ENCODE peak calls at places on chromosomes 13 and 19, in ten cellular contexts. One of them, this sample, is unnamed.

GRCh38 chr13:55345197-55345596 is 1795.5 kb upstream of the PRR20A start:
- DNase-seq in type B pancreatic cell: no peak
- DNase-seq in activated T-helper 1 cell treated with Interleukin-2 at 50 U/mL for 16 hours: no peak
- DNase-seq in body of pancreas: no peak
- DNase-seq in NCI-H2081: no peak
- DNase-seq in AG08395: no peak
- DNase-seq in HS-5: no peak
- DNase-seq in lower lobe of right lung: no peak
- DNase-seq in germinal center: no peak
- DNase-seq in mucosa of descending colon: no peak
- DNase-seq in this sample: no peak

GRCh38 chr13:85586422-85586831 is 212.8 kb downstream of the SLITRK6 start:
- DNase-seq in lower lobe of right lung: no peak
- DNase-seq in body of pancreas: no peak
- DNase-seq in HS-5: peak
- DNase-seq in type B pancreatic cell: no peak
- DNase-seq in NCI-H2081: no peak
- DNase-seq in mucosa of descending colon: no peak
- DNase-seq in AG08395: no peak
- DNase-seq in activated T-helper 1 cell treated with Interleukin-2 at 50 U/mL for 16 hours: no peak
- DNase-seq in germinal center: no peak
- DNase-seq in this sample: no peak

GRCh38 chr13:39159393-39159792 is 121.1 kb downstream of the NHLRC3 start:
- DNase-seq in NCI-H2081: peak
- DNase-seq in AG08395: no peak
- DNase-seq in body of pancreas: no peak
- DNase-seq in type B pancreatic cell: no peak
- DNase-seq in mucosa of descending colon: no peak
- DNase-seq in germinal center: no peak
- DNase-seq in HS-5: no peak
- DNase-seq in lower lobe of right lung: no peak
- DNase-seq in activated T-helper 1 cell treated with Interleukin-2 at 50 U/mL for 16 hours: no peak
- DNase-seq in this sample: no peak

GRCh38 chr13:44075113-44075512 is 195.4 kb downstream of the LACC1 start:
- DNase-seq in NCI-H2081: no peak
- DNase-seq in type B pancreatic cell: no peak
- DNase-seq in germinal center: no peak
- DNase-seq in lower lobe of right lung: no peak
- DNase-seq in body of pancreas: no peak
- DNase-seq in AG08395: no peak
- DNase-seq in mucosa of descending colon: no peak
- DNase-seq in activated T-helper 1 cell treated with Interleukin-2 at 50 U/mL for 16 hours: no peak
- DNase-seq in HS-5: no peak
- DNase-seq in this sample: no peak

GRCh38 chr13:66111628-66112027 is 1118.5 kb downstream of the PCDH9 start:
- DNase-seq in body of pancreas: no peak
- DNase-seq in type B pancreatic cell: no peak
- DNase-seq in germinal center: no peak
- DNase-seq in HS-5: no peak
- DNase-seq in AG08395: no peak
- DNase-seq in NCI-H2081: no peak
- DNase-seq in lower lobe of right lung: no peak
- DNase-seq in mucosa of descending colon: no peak
- DNase-seq in activated T-helper 1 cell treated with Interleukin-2 at 50 U/mL for 16 hours: no peak
- DNase-seq in this sample: no peak

GRCh38 chr19:36041831-36042230 is 9.2 kb upstream of the CLIP3 start:
- DNase-seq in type B pancreatic cell: no peak
- DNase-seq in body of pancreas: peak
- DNase-seq in germinal center: no peak
- DNase-seq in lower lobe of right lung: no peak
- DNase-seq in NCI-H2081: no peak
- DNase-seq in AG08395: peak
- DNase-seq in activated T-helper 1 cell treated with Interleukin-2 at 50 U/mL for 16 hours: no peak
- DNase-seq in HS-5: peak
- DNase-seq in mucosa of descending colon: no peak
- DNase-seq in this sample: no peak

GRCh38 chr13:41458939-41459753 is 1.8 kb downstream of the RGCC start:
- DNase-seq in germinal center: peak
- DNase-seq in NCI-H2081: peak
- DNase-seq in AG08395: peak
- DNase-seq in body of pancreas: peak
- DNase-seq in activated T-helper 1 cell treated with Interleukin-2 at 50 U/mL for 16 hours: peak
- DNase-seq in lower lobe of right lung: peak
- DNase-seq in type B pancreatic cell: no peak
- DNase-seq in HS-5: no peak
- DNase-seq in mucosa of descending colon: no peak
- DNase-seq in this sample: peak

GRCh38 chr19:984165-984967 is at the start of gene WDR18:
- DNase-seq in lower lobe of right lung: peak
- DNase-seq in mucosa of descending colon: peak
- DNase-seq in AG08395: peak
- DNase-seq in HS-5: peak
- DNase-seq in type B pancreatic cell: peak
- DNase-seq in body of pancreas: peak
- DNase-seq in activated T-helper 1 cell treated with Interleukin-2 at 50 U/mL for 16 hours: peak
- DNase-seq in germinal center: peak
- DNase-seq in NCI-H2081: peak
- DNase-seq in this sample: peak

GRCh38 chr13:36082396-36082795 is 48.8 kb downstream of the DCLK1 start:
- DNase-seq in activated T-helper 1 cell treated with Interleukin-2 at 50 U/mL for 16 hours: no peak
- DNase-seq in type B pancreatic cell: no peak
- DNase-seq in germinal center: no peak
- DNase-seq in NCI-H2081: no peak
- DNase-seq in AG08395: no peak
- DNase-seq in lower lobe of right lung: no peak
- DNase-seq in body of pancreas: no peak
- DNase-seq in mucosa of descending colon: no peak
- DNase-seq in HS-5: no peak
- DNase-seq in this sample: no peak

GRCh38 chr19:23283925-23284324 is 33.7 kb upstream of the ZNF724 start:
- DNase-seq in HS-5: no peak
- DNase-seq in NCI-H2081: peak
- DNase-seq in AG08395: peak
- DNase-seq in germinal center: peak
- DNase-seq in body of pancreas: peak
- DNase-seq in activated T-helper 1 cell treated with Interleukin-2 at 50 U/mL for 16 hours: peak
- DNase-seq in type B pancreatic cell: no peak
- DNase-seq in lower lobe of right lung: peak
- DNase-seq in mucosa of descending colon: no peak
- DNase-seq in this sample: peak

GRCh38 chr13:76725211-76725610 is 161.0 kb downstream of the KCTD12 start:
- DNase-seq in lower lobe of right lung: no peak
- DNase-seq in AG08395: peak
- DNase-seq in NCI-H2081: no peak
- DNase-seq in germinal center: no peak
- DNase-seq in mucosa of descending colon: no peak
- DNase-seq in HS-5: no peak
- DNase-seq in activated T-helper 1 cell treated with Interleukin-2 at 50 U/mL for 16 hours: no peak
- DNase-seq in body of pancreas: no peak
- DNase-seq in type B pancreatic cell: no peak
- DNase-seq in this sample: no peak

GRCh38 chr19:55688422-55689218 is 13.6 kb downstream of the EPN1 start:
- DNase-seq in activated T-helper 1 cell treated with Interleukin-2 at 50 U/mL for 16 hours: no peak
- DNase-seq in lower lobe of right lung: peak
- DNase-seq in mucosa of descending colon: peak
- DNase-seq in type B pancreatic cell: no peak
- DNase-seq in HS-5: no peak
- DNase-seq in NCI-H2081: peak
- DNase-seq in body of pancreas: no peak
- DNase-seq in AG08395: no peak
- DNase-seq in germinal center: no peak
- DNase-seq in this sample: peak

GRCh38 chr19:15358918-15359317 is 20.7 kb downstream of the AKAP8 start:
- DNase-seq in activated T-helper 1 cell treated with Interleukin-2 at 50 U/mL for 16 hours: no peak
- DNase-seq in AG08395: no peak
- DNase-seq in NCI-H2081: no peak
- DNase-seq in type B pancreatic cell: no peak
- DNase-seq in germinal center: no peak
- DNase-seq in mucosa of descending colon: no peak
- DNase-seq in lower lobe of right lung: no peak
- DNase-seq in HS-5: no peak
- DNase-seq in body of pancreas: no peak
- DNase-seq in this sample: no peak

GRCh38 chr19:33868076-33868735 is 71.5 kb downstream of the KCTD15 start:
- DNase-seq in mucosa of descending colon: no peak
- DNase-seq in lower lobe of right lung: no peak
- DNase-seq in HS-5: no peak
- DNase-seq in germinal center: no peak
- DNase-seq in type B pancreatic cell: peak
- DNase-seq in AG08395: no peak
- DNase-seq in activated T-helper 1 cell treated with Interleukin-2 at 50 U/mL for 16 hours: no peak
- DNase-seq in NCI-H2081: no peak
- DNase-seq in body of pancreas: no peak
- DNase-seq in this sample: no peak

GRCh38 chr19:28475525-28475924 is 737.4 kb downstream of the UQCRFS1 start:
- DNase-seq in type B pancreatic cell: no peak
- DNase-seq in activated T-helper 1 cell treated with Interleukin-2 at 50 U/mL for 16 hours: no peak
- DNase-seq in NCI-H2081: no peak
- DNase-seq in lower lobe of right lung: no peak
- DNase-seq in germinal center: no peak
- DNase-seq in HS-5: no peak
- DNase-seq in body of pancreas: no peak
- DNase-seq in mucosa of descending colon: no peak
- DNase-seq in AG08395: no peak
- DNase-seq in this sample: no peak

GRCh38 chr13:109654341-109655205 is 131.8 kb downstream of the IRS2 start:
- DNase-seq in lower lobe of right lung: no peak
- DNase-seq in activated T-helper 1 cell treated with Interleukin-2 at 50 U/mL for 16 hours: no peak
- DNase-seq in germinal center: no peak
- DNase-seq in body of pancreas: no peak
- DNase-seq in HS-5: no peak
- DNase-seq in NCI-H2081: no peak
- DNase-seq in AG08395: no peak
- DNase-seq in mucosa of descending colon: no peak
- DNase-seq in type B pancreatic cell: no peak
- DNase-seq in this sample: no peak

GRCh38 chr19:14502334-14503092 is 6.6 kb upstream of the GIPC1 start:
- DNase-seq in mucosa of descending colon: no peak
- DNase-seq in NCI-H2081: no peak
- DNase-seq in body of pancreas: peak
- DNase-seq in lower lobe of right lung: no peak
- DNase-seq in HS-5: no peak
- DNase-seq in germinal center: no peak
- DNase-seq in activated T-helper 1 cell treated with Interleukin-2 at 50 U/mL for 16 hours: no peak
- DNase-seq in type B pancreatic cell: no peak
- DNase-seq in AG08395: no peak
- DNase-seq in this sample: no peak

GRCh38 chr19:39112338-39112890 is 13.2 kb upstream of the PAK4 start:
- DNase-seq in type B pancreatic cell: no peak
- DNase-seq in germinal center: no peak
- DNase-seq in mucosa of descending colon: no peak
- DNase-seq in lower lobe of right lung: peak
- DNase-seq in HS-5: no peak
- DNase-seq in NCI-H2081: no peak
- DNase-seq in AG08395: no peak
- DNase-seq in activated T-helper 1 cell treated with Interleukin-2 at 50 U/mL for 16 hours: no peak
- DNase-seq in body of pancreas: peak
- DNase-seq in this sample: peak

GRCh38 chr19:52336117-52336811 is at the start of gene ZNF610:
- DNase-seq in NCI-H2081: peak
- DNase-seq in germinal center: peak
- DNase-seq in AG08395: peak
- DNase-seq in activated T-helper 1 cell treated with Interleukin-2 at 50 U/mL for 16 hours: peak
- DNase-seq in mucosa of descending colon: peak
- DNase-seq in lower lobe of right lung: peak
- DNase-seq in type B pancreatic cell: peak
- DNase-seq in body of pancreas: peak
- DNase-seq in HS-5: no peak
- DNase-seq in this sample: peak

GRCh38 chr19:12015753-12016116 is 19.7 kb downstream of the ZNF433 start:
- DNase-seq in HS-5: no peak
- DNase-seq in type B pancreatic cell: no peak
- DNase-seq in mucosa of descending colon: no peak
- DNase-seq in AG08395: no peak
- DNase-seq in activated T-helper 1 cell treated with Interleukin-2 at 50 U/mL for 16 hours: no peak
- DNase-seq in lower lobe of right lung: no peak
- DNase-seq in NCI-H2081: no peak
- DNase-seq in body of pancreas: no peak
- DNase-seq in germinal center: no peak
- DNase-seq in this sample: no peak

GRCh38 chr13:38582133-38582532 is 104.7 kb upstream of the FREM2 start:
- DNase-seq in mucosa of descending colon: no peak
- DNase-seq in AG08395: peak
- DNase-seq in type B pancreatic cell: no peak
- DNase-seq in activated T-helper 1 cell treated with Interleukin-2 at 50 U/mL for 16 hours: no peak
- DNase-seq in body of pancreas: peak
- DNase-seq in lower lobe of right lung: no peak
- DNase-seq in germinal center: peak
- DNase-seq in HS-5: peak
- DNase-seq in NCI-H2081: peak
- DNase-seq in this sample: no peak

GRCh38 chr13:98582947-98583346 is 6.0 kb upstream of the STK24 start:
- DNase-seq in mucosa of descending colon: no peak
- DNase-seq in AG08395: no peak
- DNase-seq in type B pancreatic cell: no peak
- DNase-seq in HS-5: no peak
- DNase-seq in body of pancreas: no peak
- DNase-seq in germinal center: no peak
- DNase-seq in lower lobe of right lung: no peak
- DNase-seq in activated T-helper 1 cell treated with Interleukin-2 at 50 U/mL for 16 hours: no peak
- DNase-seq in NCI-H2081: no peak
- DNase-seq in this sample: no peak

GRCh38 chr19:48353682-48354081 is 10.1 kb downstream of the TMEM143 start:
- DNase-seq in germinal center: no peak
- DNase-seq in AG08395: no peak
- DNase-seq in lower lobe of right lung: no peak
- DNase-seq in body of pancreas: no peak
- DNase-seq in activated T-helper 1 cell treated with Interleukin-2 at 50 U/mL for 16 hours: no peak
- DNase-seq in mucosa of descending colon: no peak
- DNase-seq in HS-5: no peak
- DNase-seq in NCI-H2081: no peak
- DNase-seq in type B pancreatic cell: no peak
- DNase-seq in this sample: no peak